ENCODE peak calls at places on chromosomes 5 and 9, in five cellular contexts. Y is stomach, Q is DND-41, T is Peyer's patch, C is IMR-90. K is an unnamed sample. For H3K9me3, the result is how much of the 10 kb centered on the place peaks cover.

GRCh38 chr5:1474183-1474839 is 29.1 kb upstream of the SLC6A3 start:
- DNase-seq in Y (no peak), T (no peak), C (no peak), Q (no peak), K (peak)

GRCh38 chr9:84600739-84601138 is 68.8 kb upstream of the NTRK2 start:
- DNase-seq in Q (no peak), C (no peak), T (no peak), Y (no peak), K (no peak)

GRCh38 chr9:121055642-121056143 is 5.6 kb upstream of the C5 start:
- DNase-seq in C (peak), T (no peak), Y (no peak), Q (no peak), K (no peak)

GRCh38 chr9:135006911-135007570 is 80.4 kb upstream of the OLFM1 start:
- DNase-seq in Q (no peak), C (no peak), T (no peak), Y (no peak), K (peak)

GRCh38 chr5:179275941-179276837 is 69.1 kb downstream of the ADAMTS2 start:
- DNase-seq in Q (no peak), Y (peak), C (peak), T (peak), K (no peak)

GRCh38 chr9:87540444-87541105 is 42.9 kb downstream of the DAPK1 start:
- DNase-seq in T (no peak), Y (no peak), Q (no peak), C (no peak), K (no peak)

GRCh38 chr5:2752059-2752874 is 790 bp upstream of the IRX2 start:
- DNase-seq in C (no peak), T (no peak), Y (peak), Q (no peak), K (peak)

GRCh38 chr5:164203581-164204225 is 698.3 kb downstream of the MAT2B start:
- DNase-seq in T (no peak), C (peak), Y (no peak), Q (no peak), K (no peak)

GRCh38 chr9:126696764-126697145 is 83.0 kb downstream of the LMX1B start:
- DNase-seq in Y (no peak), Q (no peak), T (no peak), C (no peak), K (peak)

GRCh38 chr9:123149067-123149466 is 115.6 kb downstream of the GPR21 start:
- DNase-seq in C (no peak), Q (no peak), Y (no peak), T (no peak), K (no peak)

GRCh38 chr5:149707097-149707496 is 23.0 kb upstream of the PPARGC1B start:
- DNase-seq in Y (no peak), C (no peak), T (no peak), Q (no peak), K (no peak)

GRCh38 chr9:120110520-120110919 is 469.4 kb downstream of the CDK5RAP2 start:
- DNase-seq in T (no peak), Y (no peak), Q (no peak), C (no peak), K (no peak)

GRCh38 chr9:124208571-124208970 is 49.2 kb upstream of the NEK6 start:
- DNase-seq in Q (no peak), T (no peak), C (no peak), Y (no peak), K (peak)

GRCh38 chr9:125103770-125104169 is 39.6 kb downstream of the SCAI start:
- DNase-seq in Y (no peak), T (no peak), Q (no peak), C (no peak), K (no peak)

GRCh38 chr9:113648048-113648447 is 184.5 kb downstream of the RGS3 start:
- DNase-seq in C (no peak), T (no peak), Q (no peak), Y (no peak), K (peak)

GRCh38 chr9:95025213-95026170 is 292.0 kb downstream of the FANCC start:
- DNase-seq in C (peak), Q (no peak), Y (peak), T (no peak), K (peak)
- TF ChIP-seq CTCF in C (peak), Q (no peak), Y (peak), T (peak), K (peak)

GRCh38 chr5:76617675-76618074 is 5.5 kb downstream of the F2RL2 start:
- DNase-seq in Q (no peak), C (peak), Y (no peak), T (no peak), K (no peak)

GRCh38 chr5:76616206-76616605 is 7.0 kb downstream of the F2RL2 start:
- DNase-seq in Q (no peak), Y (no peak), C (no peak), T (no peak), K (no peak)

GRCh38 chr5:76620166-76620565 is 3.0 kb downstream of the F2RL2 start:
- DNase-seq in T (no peak), Y (no peak), Q (no peak), C (no peak), K (no peak)

GRCh38 chr5:76615759-76616158 is 7.4 kb downstream of the F2RL2 start:
- DNase-seq in Y (no peak), C (peak), Q (no peak), T (no peak), K (no peak)

DNA sequence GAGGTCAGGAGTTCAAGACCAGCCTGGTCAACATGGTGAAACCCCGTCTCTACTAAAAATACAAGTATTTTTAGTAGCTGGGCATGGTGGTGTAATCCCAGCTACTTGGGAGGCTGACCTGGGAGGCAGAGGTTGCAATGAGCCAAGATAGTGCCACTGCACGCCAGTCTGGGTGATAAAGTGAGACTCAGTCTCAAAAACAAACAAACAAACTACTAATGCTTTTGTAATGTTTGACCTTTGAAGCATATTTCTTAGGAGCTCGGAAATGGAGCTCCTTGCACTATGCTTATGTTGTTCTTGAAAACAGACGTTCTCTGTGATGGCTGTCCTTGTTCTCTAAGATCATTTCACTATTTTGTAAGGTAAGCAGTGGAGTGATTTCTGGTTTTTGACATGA is 6.0 kb downstream of the F2RL2 start:
- DNase-seq in C (no peak), Q (no peak), Y (no peak), T (no peak), K (no peak)
- H3K9me3 ChIP-seq in C (under half), Q (under half), Y (under half), T (under half), K (under half)

GRCh38 chr9:92600742-92601261 is 65.0 kb upstream of the ECM2 start:
- DNase-seq in Q (no peak), T (no peak), Y (no peak), C (peak), K (no peak)
- H3K27ac ChIP-seq in Q (no peak), T (peak), Y (peak), C (peak), K (peak)

DNA sequence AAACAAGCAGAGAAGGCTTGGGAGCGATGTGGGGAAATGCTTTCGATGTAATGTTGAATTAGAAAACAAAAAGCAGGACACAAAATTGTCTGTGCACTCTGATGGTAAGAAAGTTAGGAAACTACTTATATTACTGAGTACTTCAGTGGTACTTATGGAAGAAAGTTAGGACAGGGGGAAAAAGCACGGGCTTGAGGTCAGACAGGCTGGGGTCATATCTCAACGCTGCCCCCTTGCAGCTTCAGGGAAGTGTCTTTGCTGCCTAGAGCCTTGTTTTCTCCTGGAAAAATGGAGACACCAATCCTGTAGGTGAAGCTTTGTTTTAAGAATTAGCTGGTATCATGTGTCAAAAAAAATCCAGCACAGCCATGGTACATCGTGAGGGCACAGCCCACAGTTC is 23.0 kb downstream of the NEURL1B start:
- DNase-seq in Q (no peak), Y (no peak), T (no peak), C (no peak), K (no peak)
- TF ChIP-seq CTCF in Q (no peak), Y (no peak), T (no peak), C (no peak), K (no peak)

DNA sequence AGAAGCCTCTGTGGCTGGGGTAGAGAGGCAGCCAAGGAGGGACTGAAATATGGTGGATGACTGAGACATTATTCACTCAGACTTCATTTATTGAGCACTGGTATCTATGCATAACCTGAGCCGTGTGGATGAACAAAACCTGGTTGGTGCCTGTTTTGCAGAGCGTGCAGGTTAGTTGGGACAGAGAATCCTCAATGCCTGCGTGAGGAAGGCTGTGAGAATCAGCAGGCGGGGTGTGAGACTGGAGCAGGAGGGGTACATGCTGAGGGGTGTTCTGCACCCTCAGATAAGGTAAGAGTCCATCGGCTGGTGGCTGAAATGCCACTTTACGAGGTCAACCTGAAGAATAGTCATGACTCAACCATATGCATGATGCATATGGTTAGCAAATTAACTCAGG is 271.6 kb downstream of the MED10 start:
- DNase-seq in C (no peak), Y (no peak), Q (no peak), T (no peak), K (no peak)
- H3K9me3 ChIP-seq in C (under half), Y (under half), Q (under half), T (under half), K (under half)

DNA sequence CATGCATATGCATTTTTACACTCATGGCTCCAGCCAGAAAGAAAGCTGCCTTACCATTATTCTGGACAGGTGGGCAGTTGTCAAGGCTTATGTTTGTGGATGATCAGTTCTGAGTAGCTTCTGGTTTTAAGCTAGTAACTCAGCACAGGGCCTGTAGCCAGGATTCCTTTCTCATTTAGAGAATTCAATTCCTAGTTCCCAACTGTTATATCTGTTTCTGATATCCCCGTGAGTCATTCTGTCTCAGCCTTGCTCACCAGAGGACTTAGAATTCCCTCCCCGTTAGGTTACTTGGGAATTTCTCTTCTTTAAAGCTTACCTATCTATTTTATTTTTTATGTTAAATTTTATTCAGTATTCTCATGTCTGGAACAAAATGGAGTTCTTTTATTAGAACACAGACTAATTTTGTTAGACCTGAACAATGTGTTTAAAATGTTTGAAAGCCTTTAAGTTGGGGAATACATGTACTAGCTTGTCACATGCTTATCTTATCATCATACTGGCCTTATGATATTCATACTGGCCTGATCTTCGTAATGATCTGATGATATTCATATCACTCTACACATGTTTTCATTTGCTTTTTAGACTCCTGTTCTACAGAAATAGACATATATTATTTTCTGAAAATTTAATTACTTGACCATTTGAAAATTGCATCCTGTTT is 47.1 kb downstream of the CAST start:
- DNase-seq in Y (no peak), C (peak), Q (no peak), T (no peak), K (no peak)
- H3K27ac ChIP-seq in Y (peak), C (no peak), Q (no peak), T (peak), K (no peak)

DNA sequence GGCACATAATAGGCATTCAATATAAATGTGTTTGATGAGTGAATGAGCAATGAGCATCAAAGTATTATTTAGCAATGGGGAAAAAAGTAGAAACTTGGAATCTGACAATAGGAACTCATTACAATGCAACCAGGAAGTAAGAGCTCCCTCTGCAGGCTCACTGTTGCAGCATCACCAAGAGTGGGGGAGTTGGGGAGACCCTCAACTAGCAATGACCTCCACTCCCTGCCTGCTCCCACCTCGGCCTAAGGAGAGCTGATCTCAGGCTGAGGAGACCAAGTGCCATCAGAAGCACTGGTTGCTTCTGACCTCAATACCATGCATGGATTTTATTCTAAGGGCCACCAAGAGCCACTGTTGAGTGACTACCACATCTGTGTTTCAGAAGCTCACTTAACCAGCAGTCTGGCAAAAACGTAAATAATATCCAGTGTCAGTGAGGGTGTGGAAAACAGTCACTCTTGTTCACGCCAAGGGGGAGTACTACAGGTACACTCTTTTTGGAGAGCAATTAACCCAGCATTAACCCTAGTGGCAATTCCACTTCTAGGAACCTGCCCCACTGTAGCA is 8.0 kb downstream of the VDAC1 start:
- DNase-seq in Q (peak), Y (no peak), C (no peak), T (no peak), K (no peak)
- TF ChIP-seq CTCF in Q (peak), Y (no peak), C (peak), T (no peak), K (peak)

K was measured in upper lobe of right lung.